ENCODE peak calls at places on chromosomes 11 and 22, in seven cellular contexts. I is activated naive CD4-positive, alpha-beta T cell treated with Interleukin-2 at 50 U/mL for 16 hours; V is activated CD4-positive, alpha-beta T cell treated with anti-CD3 and anti-CD28 coated beads, Interleukin-2, amount 50 U/mL, for 1 hour; H is effector CD4-positive, alpha-beta T cell; L is memory B cell; Z is substantia nigra; W is DMS153. B is an unnamed sample.

GRCh38 chr11:130272336-130272735 is 42.4 kb downstream of the ZBTB44 start:
- DNase-seq in V (no peak), L (no peak), W (no peak), Z (no peak), I (no peak), H (no peak), B (no peak)

GRCh38 chr11:128036556-128037093 is 550.7 kb downstream of the ETS1 start:
- DNase-seq in V (no peak), W (no peak), L (no peak), I (no peak), H (no peak), Z (no peak), B (no peak)

GRCh38 chr11:134943544-134943943 is 531.5 kb upstream of the B3GAT1 start:
- DNase-seq in W (no peak), L (no peak), Z (no peak), I (no peak), V (no peak), H (no peak), B (no peak)

GRCh38 chr11:95512682-95513081 is 276.9 kb downstream of the FAM76B start:
- DNase-seq in V (no peak), H (no peak), L (no peak), I (no peak), W (no peak), Z (no peak), B (no peak)

GRCh38 chr11:36012979-36013378 is 69.1 kb downstream of the LDLRAD3 start:
- DNase-seq in W (no peak), L (no peak), H (no peak), I (no peak), V (no peak), Z (no peak), B (no peak)

GRCh38 chr11:66548041-66548440 is 1.3 kb downstream of the ACTN3 start:
- DNase-seq in V (no peak), H (no peak), W (no peak), Z (no peak), I (no peak), L (no peak), B (no peak)

GRCh38 chr11:87223816-87224215 is 186.1 kb downstream of the TMEM135 start:
- DNase-seq in L (no peak), I (no peak), Z (no peak), W (no peak), H (no peak), V (no peak), B (no peak)

GRCh38 chr22:17942721-17943120 is 81.6 kb downstream of the MICAL3 start:
- DNase-seq in V (no peak), W (no peak), H (no peak), Z (no peak), L (no peak), I (no peak), B (no peak)

GRCh38 chr22:27670701-27671412 is 130.7 kb downstream of the MN1 start:
- DNase-seq in V (no peak), W (no peak), L (no peak), I (no peak), H (no peak), Z (no peak), B (no peak)

GRCh38 chr11:59207988-59208432 is 4.7 kb downstream of the MPEG1 start:
- DNase-seq in W (peak), I (peak), L (no peak), H (peak), Z (no peak), V (peak), B (peak)

GRCh38 chr11:31786996-31787685 is 24.0 kb downstream of the PAX6 start:
- DNase-seq in W (no peak), V (no peak), I (no peak), Z (no peak), L (no peak), H (no peak), B (no peak)

GRCh38 chr22:21015051-21016006 is at the start of gene P2RX6:
- DNase-seq in V (no peak), Z (peak), H (no peak), W (no peak), I (no peak), L (no peak), B (no peak)

GRCh38 chr22:32204211-32204855 is 540 bp downstream of the RFPL2 start:
- DNase-seq in Z (no peak), H (no peak), L (no peak), W (peak), V (no peak), I (peak), B (peak)

GRCh38 chr11:13338437-13339069 is 61.0 kb downstream of the BMAL1 start:
- DNase-seq in H (no peak), L (no peak), W (no peak), Z (no peak), I (peak), V (peak), B (no peak)

GRCh38 chr11:6618117-6619020 is 853 bp downstream of the TPP1 start:
- DNase-seq in W (no peak), H (peak), V (peak), L (peak), Z (no peak), I (peak), B (no peak)

GRCh38 chr22:21703684-21704316 is 31.8 kb downstream of the YPEL1 start:
- DNase-seq in H (no peak), Z (no peak), V (no peak), W (no peak), L (no peak), I (no peak), B (no peak)